ENCODE peak calls at places on chromosomes 6 and 20, in five cellular contexts. Q is CD14-positive monocyte, Z is uterus, R is amygdala, D is RWPE1. J is an unnamed sample.

GRCh38 chr6:63272397-63272796 is 47.4 kb downstream of the LGSN start:
- DNase-seq in D (peak; percentile 25), Q (no peak), Z (no peak), R (no peak), J (no peak)

GRCh38 chr6:84635081-84635745 is 129.2 kb downstream of the TBX18 start:
- DNase-seq in R (no peak), D (no peak), Q (no peak), Z (no peak), J (no peak)

GRCh38 chr6:163780993-163781392 is 366.5 kb downstream of the QKI start:
- DNase-seq in Z (no peak), Q (no peak), D (no peak), R (peak; percentile 27), J (no peak)

GRCh38 chr6:26576929-26577719 is 19.6 kb upstream of the ABT1 start:
- DNase-seq in D (no peak), Q (peak; percentile 59), Z (peak; percentile 54), R (peak; percentile 41), J (no peak)

GRCh38 chr6:168525926-168526630 is 85.1 kb downstream of the SMOC2 start:
- DNase-seq in R (no peak), Z (no peak), Q (no peak), D (no peak), J (no peak)

GRCh38 chr6:41161851-41162552 is 914 bp downstream of the TREM2 start:
- DNase-seq in Z (no peak), Q (no peak), D (no peak), R (peak; percentile 36), J (no peak)

GRCh38 chr20:47765715-47766594 is 19.3 kb downstream of the SULF2 start:
- DNase-seq in D (no peak), R (no peak), Z (no peak), Q (no peak), J (no peak)

GRCh38 chr6:166169549-166170421 is 2.1 kb upstream of the TBXT start:
- DNase-seq in D (no peak), Q (no peak), R (no peak), Z (no peak), J (no peak)

GRCh38 chr20:1266167-1266973 is at the start of gene SNPH:
- DNase-seq in Z (peak; percentile 74), D (peak; percentile 75), Q (no peak), R (peak; percentile 74), J (no peak)

GRCh38 chr6:33170176-33171095 is 21.8 kb downstream of the COL11A2 start:
- DNase-seq in Z (no peak), D (no peak), Q (peak; percentile 40), R (no peak), J (no peak)

GRCh38 chr6:126672654-126673053 is 332.7 kb downstream of the CENPW start:
- DNase-seq in R (no peak), Q (no peak), Z (no peak), D (no peak), J (no peak)